ENCODE peak calls at places on chromosomes 12 and 14, in ten cellular contexts. B is ACHN; Q is LNCaP clone FGC; I is glutamatergic neuron; T is substantia nigra; U is amniotic stem cell; F is DMS153; X is GM12865; S is NCI-H2081; O is stimulated activated CD4-positive, alpha-beta T cell treated with anti-CD3 and anti-CD28 coated beads, Interleukin-15, amount 100 ng/mL, for 1 hour. M is an unnamed sample.

GRCh38 chr12:2751230-2751629 is 43.5 kb upstream of the FKBP4 start:
- DNase-seq in B (no peak), Q (no peak), I (no peak), T (no peak), U (no peak), F (no peak), X (no peak), S (no peak), O (no peak), M (no peak)

GRCh38 chr12:20486233-20486632 is 117.9 kb downstream of the PDE3A start:
- DNase-seq in B (no peak), Q (no peak), I (no peak), T (no peak), U (no peak), F (no peak), X (no peak), S (no peak), O (no peak), M (no peak)

GRCh38 chr12:105705765-105706164 is 375.3 kb downstream of the C12orf75 start:
- DNase-seq in B (peak; percentile 71), Q (peak; percentile 11), I (peak; percentile 59), T (peak; percentile 8), U (peak; percentile 4), F (peak; percentile 13), X (peak; percentile 46), S (peak; percentile 16), O (no peak), M (no peak)

GRCh38 chr12:16555630-16556029 is 50.3 kb downstream of the LMO3 start:
- DNase-seq in B (no peak), Q (no peak), I (no peak), T (no peak), U (no peak), F (no peak), X (no peak), S (no peak), O (no peak), M (no peak)

GRCh38 chr12:87300-87699 is 20.7 kb downstream of the IQSEC3 start:
- DNase-seq in B (no peak), Q (no peak), I (no peak), T (no peak), U (no peak), F (no peak), X (no peak), S (no peak), O (no peak), M (no peak)

GRCh38 chr12:52834727-52835001 is 553 bp upstream of the KRT79 start:
- DNase-seq in B (no peak), Q (no peak), I (no peak), T (no peak), U (no peak), F (no peak), X (no peak), S (no peak), O (no peak), M (no peak)

GRCh38 chr14:65791551-65791981 is 379.0 kb downstream of the FUT8 start:
- DNase-seq in B (peak; percentile 25), Q (no peak), I (peak; percentile 48), T (no peak), U (no peak), F (no peak), X (peak; percentile 39), S (no peak), O (no peak), M (no peak)

GRCh38 chr12:86137936-86138335 is 118.3 kb downstream of the MGAT4C start:
- DNase-seq in B (peak; percentile 83), Q (no peak), I (no peak), T (no peak), U (peak; percentile 80), F (no peak), X (no peak), S (no peak), O (no peak), M (no peak)

GRCh38 chr12:79006306-79006705 is 141.7 kb downstream of the SYT1 start:
- DNase-seq in B (peak; percentile 22), Q (no peak), I (no peak), T (no peak), U (no peak), F (no peak), X (peak; percentile 1), S (no peak), O (no peak), M (no peak)

GRCh38 chr14:24609667-24610344 is at the start of gene GZMH:
- DNase-seq in B (no peak), Q (no peak), I (no peak), T (no peak), U (no peak), F (no peak), X (peak; percentile 39), S (no peak), O (no peak), M (no peak)

GRCh38 chr14:73742520-73743238 is 28.5 kb upstream of the PNMA1 start:
- DNase-seq in B (no peak), Q (no peak), I (no peak), T (no peak), U (no peak), F (no peak), X (no peak), S (no peak), O (no peak), M (no peak)

GRCh38 chr12:9039397-9039977 is 50.1 kb downstream of the KLRG1 start:
- DNase-seq in B (peak; percentile 71), Q (peak; percentile 22), I (no peak), T (no peak), U (no peak), F (peak; percentile 7), X (peak; percentile 55), S (peak; percentile 60), O (no peak), M (no peak)

GRCh38 chr12:108430245-108430644 is 84.8 kb upstream of the FICD start:
- DNase-seq in B (no peak), Q (no peak), I (no peak), T (no peak), U (no peak), F (no peak), X (no peak), S (no peak), O (no peak), M (no peak)

GRCh38 chr14:104221636-104222375 is 83.4 kb downstream of the KIF26A start:
- DNase-seq in B (no peak), Q (no peak), I (peak; percentile 16), T (no peak), U (no peak), F (peak; percentile 3), X (no peak), S (peak; percentile 27), O (no peak), M (no peak)

GRCh38 chr12:26274441-26275312 is 79.3 kb downstream of the SSPN start:
- DNase-seq in B (peak; percentile 100), Q (peak; percentile 50), I (no peak), T (peak; percentile 49), U (peak; percentile 97), F (peak; percentile 62), X (peak; percentile 91), S (no peak), O (no peak), M (peak; percentile 43)

GRCh38 chr12:105069936-105070702 is 14.1 kb downstream of the ALDH1L2 start:
- DNase-seq in B (no peak), Q (no peak), I (no peak), T (no peak), U (no peak), F (peak; percentile 6), X (no peak), S (no peak), O (no peak), M (no peak)

GRCh38 chr14:90111895-90112534 is 50.2 kb downstream of the KCNK13 start:
- DNase-seq in B (peak; percentile 48), Q (no peak), I (no peak), T (no peak), U (no peak), F (no peak), X (no peak), S (no peak), O (no peak), M (no peak)

GRCh38 chr12:131852551-131853299 is 24.5 kb downstream of the MMP17 start:
- DNase-seq in B (no peak), Q (no peak), I (no peak), T (no peak), U (no peak), F (no peak), X (no peak), S (no peak), O (no peak), M (peak; percentile 29)

GRCh38 chr12:85363382-85364190 is 83.6 kb downstream of the ALX1 start:
- DNase-seq in B (no peak), Q (no peak), I (no peak), T (no peak), U (no peak), F (no peak), X (no peak), S (no peak), O (no peak), M (no peak)

GRCh38 chr14:50425816-50426215 is 29.1 kb upstream of the CDKL1 start:
- DNase-seq in B (peak; percentile 18), Q (no peak), I (no peak), T (no peak), U (no peak), F (no peak), X (no peak), S (no peak), O (no peak), M (no peak)

GRCh38 chr12:62273724-62274380 is 13.6 kb downstream of the USP15 start:
- DNase-seq in B (no peak), Q (no peak), I (no peak), T (no peak), U (no peak), F (no peak), X (no peak), S (no peak), O (no peak), M (no peak)

GRCh38 chr12:123966596-123966995 is 6.0 kb downstream of the CCDC92 start:
- DNase-seq in B (peak; percentile 91), Q (no peak), I (no peak), T (no peak), U (peak; percentile 37), F (no peak), X (no peak), S (no peak), O (no peak), M (no peak)

GRCh38 chr14:100438678-100439592 is 115.8 kb downstream of the SLC25A47 start:
- DNase-seq in B (peak; percentile 69), Q (peak; percentile 36), I (no peak), T (no peak), U (peak; percentile 79), F (no peak), X (no peak), S (no peak), O (peak; percentile 34), M (no peak)

GRCh38 chr14:61527325-61528100 is 167.8 kb upstream of the HIF1A start:
- DNase-seq in B (peak; percentile 81), Q (no peak), I (no peak), T (no peak), U (no peak), F (no peak), X (no peak), S (no peak), O (no peak), M (no peak)

M was measured in activated B cell treated with CpG ODN at 0.5 μM for 24 hours.